ENCODE peak calls at places on chromosomes 3 and 15, in seven cellular contexts. J is sigmoid colon; Z is heart left ventricle; M is CD4-positive, CD25-positive, alpha-beta regulatory T cell; V is CD8-positive, alpha-beta memory T cell; I is psoas muscle; O is cardiac muscle cell. H is an unnamed sample.

GRCh38 chr3:52092891-52093290 is 36.5 kb upstream of the DUSP7 start:
- DNase-seq in J (peak; percentile 22), Z (no peak), M (no peak), V (no peak), I (peak; percentile 23), O (no peak), H (peak; percentile 54)

GRCh38 chr3:175940243-175940642 is 1081.1 kb downstream of the NAALADL2 start:
- DNase-seq in J (no peak), Z (no peak), M (no peak), V (no peak), I (no peak), O (no peak), H (no peak)

GRCh38 chr3:15982667-15983145 is 184.9 kb upstream of the ANKRD28 start:
- DNase-seq in J (no peak), Z (peak; percentile 25), M (no peak), V (no peak), I (peak; percentile 84), O (no peak), H (no peak)

GRCh38 chr3:176814252-176814651 is 383.0 kb downstream of the TBL1XR1 start:
- DNase-seq in J (peak; percentile 71), Z (peak; percentile 45), M (no peak), V (no peak), I (peak; percentile 59), O (peak; percentile 83), H (no peak)

GRCh38 chr3:88775026-88775690 is 332.3 kb upstream of the EPHA3 start:
- DNase-seq in J (no peak), Z (no peak), M (no peak), V (no peak), I (no peak), O (no peak), H (no peak)

GRCh38 chr3:188085596-188086560 is 68.1 kb upstream of the LPP start:
- DNase-seq in J (no peak), Z (no peak), M (no peak), V (no peak), I (no peak), O (no peak), H (no peak)

GRCh38 chr3:138442433-138442832 is 8.0 kb downstream of the ESYT3 start:
- DNase-seq in J (no peak), Z (no peak), M (no peak), V (no peak), I (no peak), O (no peak), H (no peak)

GRCh38 chr3:179452166-179452544 is 885 bp upstream of the GNB4 start:
- DNase-seq in J (no peak), Z (peak; percentile 20), M (no peak), V (no peak), I (no peak), O (peak; percentile 45), H (no peak)

GRCh38 chr3:67291287-67292252 is 293.5 kb downstream of the KBTBD8 start:
- DNase-seq in J (no peak), Z (no peak), M (no peak), V (no peak), I (no peak), O (no peak), H (no peak)

GRCh38 chr3:12188328-12188648 is 29.6 kb upstream of the TIMP4 start:
- DNase-seq in J (no peak), Z (no peak), M (no peak), V (no peak), I (no peak), O (no peak), H (no peak)

GRCh38 chr15:98881526-98882517 is 125.8 kb downstream of the PGPEP1L start:
- DNase-seq in J (no peak), Z (no peak), M (peak; percentile 36), V (no peak), I (no peak), O (peak; percentile 48), H (no peak)
- H3K27ac ChIP-seq in J (no peak overlapping the region), Z (no peak overlapping the region), M (no peak overlapping the region), V (no peak overlapping the region), I (no peak overlapping the region), O (no peak overlapping the region), H (peak overlapping the region; percentile 51)

DNA sequence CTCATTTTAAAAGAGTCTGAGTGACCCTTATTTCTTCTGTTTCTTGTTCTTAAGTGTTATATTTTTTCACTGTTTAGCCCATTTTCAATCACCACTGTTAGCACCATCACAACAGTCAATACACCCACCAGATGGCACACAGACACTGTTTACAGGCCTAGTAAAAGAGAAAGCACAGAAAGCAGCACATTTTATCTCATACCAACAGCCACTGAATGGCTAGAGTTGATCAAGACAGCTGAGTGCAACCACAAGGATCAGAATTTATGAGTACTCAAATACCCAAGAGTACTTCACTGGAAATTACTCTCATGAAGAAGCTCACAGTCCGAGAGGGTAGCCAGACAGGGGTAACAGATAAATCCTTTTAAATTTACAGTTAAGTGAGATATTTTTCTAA is 127.0 kb downstream of the TFDP2 start:
- DNase-seq in J (no peak), Z (no peak), M (no peak), V (no peak), I (no peak), O (no peak), H (no peak)
- H3K4me1 ChIP-seq in J (peaks cover 43% of the 10 kb centered on the region), Z (peaks cover 19% of the 10 kb centered on the region), M (peaks cover 12% of the 10 kb centered on the region), V (peaks cover 7% of the 10 kb centered on the region), I (peaks cover 29% of the 10 kb centered on the region), O (peaks cover 28% of the 10 kb centered on the region), H (peaks cover 10% of the 10 kb centered on the region)

DNA sequence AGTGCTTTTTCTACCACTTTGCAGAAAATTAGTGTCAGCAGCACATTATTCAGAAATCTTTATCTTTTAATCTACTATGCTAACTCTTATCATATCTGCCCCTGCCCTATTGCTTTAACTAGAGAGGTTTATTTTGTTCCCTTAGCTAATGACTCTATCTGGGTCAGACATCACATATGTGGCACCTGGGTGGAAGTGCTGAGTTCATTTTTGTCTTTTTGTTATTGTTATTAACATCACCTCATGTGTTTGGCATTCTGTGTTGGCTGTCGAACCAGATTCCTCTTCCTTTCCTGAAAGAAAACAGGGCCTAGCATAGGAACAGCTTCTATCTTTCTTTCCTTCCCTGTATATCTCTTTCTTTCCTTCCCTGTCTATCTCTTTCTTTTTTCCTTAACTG is 100.7 kb downstream of the RBMS3 start:
- DNase-seq in J (no peak), Z (no peak), M (no peak), V (no peak), I (no peak), O (no peak), H (no peak)
- H3K27ac ChIP-seq in J (peak overlapping the region; percentile 50), Z (peak overlapping the region; percentile 58), M (no peak overlapping the region), V (no peak overlapping the region), I (peak overlapping the region; percentile 47), O (no peak overlapping the region), H (no peak overlapping the region)

GRCh38 chr3:112352720-112353119 is 19.8 kb downstream of the CD200 start:
- DNase-seq in J (no peak), Z (no peak), M (no peak), V (no peak), I (no peak), O (no peak), H (no peak)

GRCh38 chr3:112350181-112350825 is 17.3 kb downstream of the CD200 start:
- DNase-seq in J (no peak), Z (no peak), M (no peak), V (no peak), I (no peak), O (no peak), H (no peak)

GRCh38 chr3:112349557-112349956 is 16.6 kb downstream of the CD200 start:
- DNase-seq in J (no peak), Z (no peak), M (no peak), V (no peak), I (no peak), O (no peak), H (no peak)

GRCh38 chr3:112351823-112352222 is 18.9 kb downstream of the CD200 start:
- DNase-seq in J (no peak), Z (no peak), M (no peak), V (no peak), I (no peak), O (no peak), H (no peak)

DNA sequence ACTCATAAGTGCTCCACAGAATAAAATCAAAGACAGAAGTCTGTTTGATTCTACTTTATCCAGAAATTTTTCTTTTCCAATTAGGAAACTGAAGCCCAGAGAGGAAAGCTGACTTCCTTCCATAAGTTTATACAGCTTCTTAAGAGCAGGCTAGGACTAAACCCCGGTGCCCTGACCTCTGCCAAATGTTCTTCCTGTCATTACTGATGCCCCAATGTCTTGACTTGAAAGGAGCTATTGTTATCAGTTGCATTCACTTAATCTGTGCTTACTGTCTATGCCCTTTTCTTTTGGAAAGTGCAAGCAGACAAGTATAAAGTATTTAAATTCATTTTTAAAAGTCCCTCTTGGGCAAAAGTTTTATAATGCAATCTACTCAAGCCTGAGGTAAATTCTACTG is 18.1 kb downstream of the CD200 start:
- DNase-seq in J (no peak), Z (no peak), M (no peak), V (no peak), I (no peak), O (no peak), H (no peak)
- H3K4me1 ChIP-seq in J (no peaks in the 10 kb centered on the region), Z (peaks cover 28% of the 10 kb centered on the region), M (no peaks in the 10 kb centered on the region), V (no peaks in the 10 kb centered on the region), I (peaks cover 8% of the 10 kb centered on the region), O (no peaks in the 10 kb centered on the region), H (no peaks in the 10 kb centered on the region)

DNA sequence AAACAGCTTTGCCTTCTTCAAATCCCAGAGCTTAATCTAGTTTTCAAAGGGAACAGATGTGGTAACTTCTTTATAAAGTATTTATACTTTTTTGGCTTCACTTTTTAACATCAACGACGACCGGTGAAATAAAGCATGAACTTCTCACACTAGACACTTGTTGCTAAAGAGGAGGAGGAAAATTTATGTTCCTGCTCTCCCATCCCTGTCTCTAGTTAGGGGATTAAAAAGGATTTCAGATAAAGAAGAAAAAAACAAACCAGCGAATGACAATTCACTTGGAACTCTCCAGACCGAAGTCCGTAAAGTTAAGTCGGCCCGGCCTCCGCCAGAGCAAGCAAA is 672 bp downstream of the NEDD4 start:
- DNase-seq in J (no peak), Z (no peak), M (no peak), V (no peak), I (no peak), O (no peak), H (no peak)
- H3K27ac ChIP-seq in J (peak overlapping the region; percentile 91), Z (peak overlapping the region; percentile 97), M (no peak overlapping the region), V (peak overlapping the region; percentile 29), I (peak overlapping the region; percentile 83), O (peak overlapping the region; percentile 67), H (peak overlapping the region; percentile 92)

DNA sequence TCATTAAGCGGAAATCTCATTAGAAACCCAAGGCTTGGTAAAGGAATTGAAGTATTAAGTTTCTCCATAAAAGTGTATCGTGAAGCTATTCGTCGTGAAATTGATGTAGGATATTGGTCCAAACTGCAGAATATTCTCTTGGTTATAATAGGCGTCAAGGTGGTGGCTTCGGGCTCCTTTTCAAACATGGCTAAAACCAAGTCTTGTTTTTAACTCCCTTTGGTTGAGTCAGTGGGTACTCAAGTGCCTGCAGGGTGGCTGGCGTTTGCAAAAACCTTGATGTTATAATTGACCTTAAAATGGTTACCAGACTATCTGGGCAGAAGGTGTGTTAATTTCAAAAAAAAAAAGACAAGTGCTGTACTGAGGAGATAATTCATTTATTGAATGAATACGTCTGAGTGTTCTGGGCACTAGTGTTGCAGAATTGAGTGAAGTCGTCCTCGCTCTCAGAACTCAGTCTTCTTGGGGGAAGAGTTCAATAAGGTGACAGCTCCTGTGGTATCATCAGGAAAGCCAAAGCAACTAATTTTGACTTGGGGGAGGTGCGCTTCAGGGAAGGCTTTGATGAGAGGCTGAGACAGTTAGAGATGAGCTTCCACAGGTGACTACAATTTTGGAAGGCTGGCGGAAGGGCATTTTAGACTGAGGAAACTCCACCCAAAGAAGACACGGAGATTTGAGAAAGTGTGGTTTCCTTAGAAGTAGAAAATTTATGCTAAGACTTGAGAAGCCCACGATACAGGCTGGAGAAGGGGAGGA is 1.6 kb downstream of the UBE2Q2 start:
- DNase-seq in J (no peak), Z (no peak), M (peak; percentile 6), V (no peak), I (no peak), O (no peak), H (no peak)
- H3K4me1 ChIP-seq in J (peaks cover 70% of the 10 kb centered on the region), Z (peaks cover 52% of the 10 kb centered on the region), M (peaks cover 38% of the 10 kb centered on the region), V (peaks cover 47% of the 10 kb centered on the region), I (peaks cover 18% of the 10 kb centered on the region), O (peaks cover 46% of the 10 kb centered on the region), H (peaks cover 32% of the 10 kb centered on the region)

GRCh38 chr3:47096955-47097354 is 67.0 kb downstream of the SETD2 start:
- DNase-seq in J (no peak), Z (no peak), M (no peak), V (no peak), I (no peak), O (no peak), H (no peak)
- H3K27ac ChIP-seq in J (no peak overlapping the region), Z (no peak overlapping the region), M (no peak overlapping the region), V (no peak overlapping the region), I (no peak overlapping the region), O (no peak overlapping the region), H (no peak overlapping the region)

H was measured in spleen.